ENCODE peak calls at places on chromosomes 11 and 22, in ten cellular contexts. E is skeletal muscle cell; R is NCI-H1092; Z is transverse colon; X is Calu3; V is C1 segment of cervical spinal cord; J is fibroblast of pulmonary artery; T is stimulated activated CD8-positive, alpha-beta memory T cell treated with anti-CD3 and anti-CD28 coated beads, Interleukin-2, amount 100 ng/mL, for 48 hours; H is GM03348; S is NCI-H345. B is an unnamed sample.

GRCh38 chr22:46546466-46547178 is 9.2 kb upstream of the CELSR1 start:
- DNase-seq in Z (no peak), E (no peak), T (no peak), V (no peak), S (no peak), X (peak), H (peak), J (peak), R (no peak), B (no peak)

GRCh38 chr11:99419991-99420390 is 399.2 kb downstream of the CNTN5 start:
- DNase-seq in H (no peak), T (no peak), J (no peak), X (no peak), R (no peak), Z (no peak), S (no peak), E (no peak), V (no peak), B (no peak)

GRCh38 chr11:22666700-22667439 is 459 bp downstream of the GAS2 start:
- DNase-seq in R (peak), T (no peak), Z (peak), E (no peak), V (no peak), X (peak), H (peak), S (peak), J (peak), B (peak)

GRCh38 chr11:115990004-115990447 is 485.8 kb upstream of the CADM1 start:
- DNase-seq in T (no peak), X (no peak), V (no peak), E (no peak), H (no peak), Z (peak), J (no peak), S (no peak), R (no peak), B (no peak)

GRCh38 chr22:41947181-41948080 is 479 bp upstream of the CENPM start:
- DNase-seq in T (no peak), J (no peak), S (no peak), X (no peak), R (no peak), H (no peak), E (no peak), V (no peak), Z (no peak), B (no peak)

GRCh38 chr11:75269896-75270295 is 29.3 kb downstream of the TPBGL start:
- DNase-seq in S (no peak), J (no peak), T (no peak), Z (peak), V (no peak), X (no peak), H (no peak), E (no peak), R (no peak), B (no peak)

GRCh38 chr22:38142606-38143005 is 32.1 kb upstream of the BAIAP2L2 start:
- DNase-seq in E (no peak), S (no peak), V (no peak), X (no peak), H (no peak), T (no peak), R (no peak), Z (no peak), J (no peak), B (no peak)

GRCh38 chr11:111417766-111418435 is 38.8 kb upstream of the POU2AF1 start:
- DNase-seq in S (no peak), V (no peak), Z (peak), R (no peak), T (no peak), E (peak), J (peak), H (peak), X (no peak), B (peak)

GRCh38 chr11:2587976-2588748 is 111.6 kb downstream of the KCNQ1OT1 start:
- DNase-seq in Z (no peak), R (no peak), X (no peak), E (no peak), S (no peak), T (no peak), H (no peak), J (no peak), V (no peak), B (no peak)

GRCh38 chr11:36126703-36127102 is 162.5 kb downstream of the COMMD9 start:
- DNase-seq in Z (no peak), E (no peak), H (no peak), J (no peak), V (no peak), X (no peak), R (no peak), S (no peak), T (no peak), B (no peak)

GRCh38 chr22:25153961-25154685 is 45.5 kb upstream of the CRYBB3 start:
- DNase-seq in X (peak), H (peak), S (no peak), J (peak), Z (peak), V (no peak), E (no peak), T (no peak), R (no peak), B (peak)

GRCh38 chr11:2737876-2738275 is 38.1 kb upstream of the KCNQ1OT1 start:
- DNase-seq in J (no peak), E (no peak), H (peak), Z (peak), R (no peak), X (peak), S (no peak), T (no peak), V (no peak), B (peak)

GRCh38 chr22:41909290-41910049 is 5.4 kb downstream of the SHISA8 start:
- DNase-seq in X (no peak), H (no peak), R (no peak), J (no peak), V (no peak), S (no peak), Z (no peak), T (no peak), E (no peak), B (no peak)

GRCh38 chr11:13963169-13963948 is 836 bp downstream of the SPON1 start:
- DNase-seq in E (no peak), X (no peak), T (no peak), S (no peak), R (no peak), H (peak), J (no peak), V (no peak), Z (peak), B (peak)

GRCh38 chr11:11239959-11240358 is 113.1 kb downstream of the CSNK2A3 start:
- DNase-seq in T (no peak), J (no peak), E (no peak), H (no peak), S (no peak), V (no peak), R (no peak), X (no peak), Z (no peak), B (no peak)

GRCh38 chr11:23320131-23320530 is 459.9 kb upstream of the CCDC179 start:
- DNase-seq in Z (no peak), T (no peak), X (no peak), V (no peak), R (no peak), J (no peak), E (no peak), S (no peak), H (no peak), B (no peak)

GRCh38 chr22:40415531-40416266 is 45.3 kb downstream of the SGSM3 start:
- DNase-seq in H (no peak), Z (peak), X (no peak), V (no peak), J (peak), S (no peak), E (no peak), R (no peak), T (no peak), B (no peak)

GRCh38 chr22:44540756-44541670 is 43.0 kb upstream of the RTL6 start:
- DNase-seq in X (no peak), H (no peak), J (peak), E (no peak), S (no peak), Z (no peak), V (no peak), T (no peak), R (no peak), B (no peak)

GRCh38 chr22:43731986-43732385 is 80.1 kb downstream of the EFCAB6 start:
- DNase-seq in E (no peak), H (peak), V (no peak), T (no peak), R (no peak), J (peak), S (no peak), X (no peak), Z (no peak), B (no peak)

GRCh38 chr22:44741929-44742328 is 10.4 kb upstream of the ARHGAP8 start:
- DNase-seq in Z (peak), E (no peak), J (no peak), T (no peak), H (no peak), S (no peak), V (no peak), R (no peak), X (no peak), B (peak)